ENCODE peak calls at places on chromosomes 11 and 22, in six cellular contexts. One of them, this sample, is unnamed.

GRCh38 chr11:73353422-73353821 is 22.8 kb upstream of the RELT start:
- DNase-seq in fibroblast of lung: no peak
- DNase-seq in K562: no peak
- DNase-seq in mucosa of descending colon: no peak
- DNase-seq in dorsolateral prefrontal cortex: no peak
- DNase-seq in heart right ventricle: no peak
- DNase-seq in this sample: no peak

GRCh38 chr11:75582935-75583709 is 21.1 kb downstream of the SERPINH1 start:
- DNase-seq in fibroblast of lung: peak; percentile 77
- DNase-seq in K562: peak; percentile 78
- DNase-seq in mucosa of descending colon: peak; percentile 77
- DNase-seq in dorsolateral prefrontal cortex: no peak
- DNase-seq in heart right ventricle: peak; percentile 68
- DNase-seq in this sample: peak; percentile 67

GRCh38 chr11:75492181-75492820 is 33.4 kb downstream of the GDPD5 start:
- DNase-seq in fibroblast of lung: peak; percentile 18
- DNase-seq in K562: no peak
- DNase-seq in mucosa of descending colon: peak; percentile 65
- DNase-seq in dorsolateral prefrontal cortex: no peak
- DNase-seq in heart right ventricle: no peak
- DNase-seq in this sample: no peak

GRCh38 chr11:120342226-120342625 is 6.0 kb downstream of the ARHGEF12 start:
- DNase-seq in fibroblast of lung: no peak
- DNase-seq in K562: no peak
- DNase-seq in mucosa of descending colon: no peak
- DNase-seq in dorsolateral prefrontal cortex: no peak
- DNase-seq in heart right ventricle: no peak
- DNase-seq in this sample: no peak

GRCh38 chr22:24289781-24290181 is 19.1 kb downstream of the SPECC1L start:
- DNase-seq in fibroblast of lung: peak; percentile 63
- DNase-seq in K562: peak; percentile 34
- DNase-seq in mucosa of descending colon: no peak
- DNase-seq in dorsolateral prefrontal cortex: no peak
- DNase-seq in heart right ventricle: no peak
- DNase-seq in this sample: no peak

GRCh38 chr11:97738751-97739150 is 1282.0 kb upstream of the CNTN5 start:
- DNase-seq in fibroblast of lung: no peak
- DNase-seq in K562: no peak
- DNase-seq in mucosa of descending colon: no peak
- DNase-seq in dorsolateral prefrontal cortex: no peak
- DNase-seq in heart right ventricle: no peak
- DNase-seq in this sample: no peak

GRCh38 chr22:48223488-48224190 is 1461.2 kb downstream of the TBC1D22A start:
- DNase-seq in fibroblast of lung: no peak
- DNase-seq in K562: no peak
- DNase-seq in mucosa of descending colon: no peak
- DNase-seq in dorsolateral prefrontal cortex: no peak
- DNase-seq in heart right ventricle: no peak
- DNase-seq in this sample: no peak

GRCh38 chr22:38312261-38312800 is 4.9 kb downstream of the CSNK1E start:
- DNase-seq in fibroblast of lung: no peak
- DNase-seq in K562: no peak
- DNase-seq in mucosa of descending colon: no peak
- DNase-seq in dorsolateral prefrontal cortex: no peak
- DNase-seq in heart right ventricle: no peak
- DNase-seq in this sample: peak; percentile 48

GRCh38 chr11:116931206-116931953 is 94.0 kb upstream of the APOA1 start:
- DNase-seq in fibroblast of lung: peak; percentile 53
- DNase-seq in K562: no peak
- DNase-seq in mucosa of descending colon: no peak
- DNase-seq in dorsolateral prefrontal cortex: no peak
- DNase-seq in heart right ventricle: no peak
- DNase-seq in this sample: peak; percentile 43

GRCh38 chr11:103110406-103110805 is 1.2 kb downstream of the DYNC2H1 start:
- DNase-seq in fibroblast of lung: peak; percentile 41
- DNase-seq in K562: no peak
- DNase-seq in mucosa of descending colon: no peak
- DNase-seq in dorsolateral prefrontal cortex: no peak
- DNase-seq in heart right ventricle: no peak
- DNase-seq in this sample: peak; percentile 63

GRCh38 chr11:106733518-106734162 is 284.6 kb downstream of the GUCY1A2 start:
- DNase-seq in fibroblast of lung: peak; percentile 64
- DNase-seq in K562: no peak
- DNase-seq in mucosa of descending colon: no peak
- DNase-seq in dorsolateral prefrontal cortex: no peak
- DNase-seq in heart right ventricle: no peak
- DNase-seq in this sample: no peak

GRCh38 chr11:72625746-72626636 is 48.2 kb downstream of the PDE2A start:
- DNase-seq in fibroblast of lung: no peak
- DNase-seq in K562: peak; percentile 41
- DNase-seq in mucosa of descending colon: no peak
- DNase-seq in dorsolateral prefrontal cortex: no peak
- DNase-seq in heart right ventricle: peak; percentile 72
- DNase-seq in this sample: peak; percentile 9

GRCh38 chr22:45203150-45203974 is 37.3 kb downstream of the KIAA0930 start:
- DNase-seq in fibroblast of lung: no peak
- DNase-seq in K562: no peak
- DNase-seq in mucosa of descending colon: peak; percentile 40
- DNase-seq in dorsolateral prefrontal cortex: no peak
- DNase-seq in heart right ventricle: no peak
- DNase-seq in this sample: no peak

GRCh38 chr22:38852522-38852921 is 8.7 kb upstream of the NPTXR start:
- DNase-seq in fibroblast of lung: no peak
- DNase-seq in K562: no peak
- DNase-seq in mucosa of descending colon: no peak
- DNase-seq in dorsolateral prefrontal cortex: no peak
- DNase-seq in heart right ventricle: no peak
- DNase-seq in this sample: no peak

GRCh38 chr11:22256876-22257275 is 64.0 kb downstream of the ANO5 start:
- DNase-seq in fibroblast of lung: no peak
- DNase-seq in K562: no peak
- DNase-seq in mucosa of descending colon: no peak
- DNase-seq in dorsolateral prefrontal cortex: no peak
- DNase-seq in heart right ventricle: no peak
- DNase-seq in this sample: no peak

GRCh38 chr22:19524170-19525115 is at the start of gene CLDN5:
- DNase-seq in fibroblast of lung: peak; percentile 21
- DNase-seq in K562: peak; percentile 56
- DNase-seq in mucosa of descending colon: no peak
- DNase-seq in dorsolateral prefrontal cortex: no peak
- DNase-seq in heart right ventricle: peak; percentile 69
- DNase-seq in this sample: no peak

GRCh38 chr11:119262668-119263351 is 54.1 kb downstream of the MCAM start:
- DNase-seq in fibroblast of lung: peak; percentile 46
- DNase-seq in K562: no peak
- DNase-seq in mucosa of descending colon: no peak
- DNase-seq in dorsolateral prefrontal cortex: no peak
- DNase-seq in heart right ventricle: no peak
- DNase-seq in this sample: peak; percentile 31

GRCh38 chr22:44491666-44492405 is 6.2 kb downstream of the RTL6 start:
- DNase-seq in fibroblast of lung: no peak
- DNase-seq in K562: no peak
- DNase-seq in mucosa of descending colon: no peak
- DNase-seq in dorsolateral prefrontal cortex: no peak
- DNase-seq in heart right ventricle: no peak
- DNase-seq in this sample: no peak

GRCh38 chr22:49210606-49211005 is 617.1 kb downstream of the BRD1 start:
- DNase-seq in fibroblast of lung: no peak
- DNase-seq in K562: no peak
- DNase-seq in mucosa of descending colon: no peak
- DNase-seq in dorsolateral prefrontal cortex: no peak
- DNase-seq in heart right ventricle: no peak
- DNase-seq in this sample: no peak

GRCh38 chr11:104159356-104159755 is 4.6 kb downstream of the PDGFD start:
- DNase-seq in fibroblast of lung: peak; percentile 60
- DNase-seq in K562: no peak
- DNase-seq in mucosa of descending colon: no peak
- DNase-seq in dorsolateral prefrontal cortex: no peak
- DNase-seq in heart right ventricle: no peak
- DNase-seq in this sample: no peak

GRCh38 chr11:104163100-104164027 is 583 bp downstream of the PDGFD start:
- DNase-seq in fibroblast of lung: peak; percentile 44
- DNase-seq in K562: no peak
- DNase-seq in mucosa of descending colon: no peak
- DNase-seq in dorsolateral prefrontal cortex: no peak
- DNase-seq in heart right ventricle: peak; percentile 30
- DNase-seq in this sample: peak; percentile 17

GRCh38 chr11:104161751-104162450 is 2.0 kb downstream of the PDGFD start:
- DNase-seq in fibroblast of lung: no peak
- DNase-seq in K562: no peak
- DNase-seq in mucosa of descending colon: no peak
- DNase-seq in dorsolateral prefrontal cortex: no peak
- DNase-seq in heart right ventricle: no peak
- DNase-seq in this sample: peak; percentile 28

GRCh38 chr11:104165014-104165413 is 1.1 kb upstream of the PDGFD start:
- DNase-seq in fibroblast of lung: no peak
- DNase-seq in K562: no peak
- DNase-seq in mucosa of descending colon: no peak
- DNase-seq in dorsolateral prefrontal cortex: no peak
- DNase-seq in heart right ventricle: no peak
- DNase-seq in this sample: no peak

DNA sequence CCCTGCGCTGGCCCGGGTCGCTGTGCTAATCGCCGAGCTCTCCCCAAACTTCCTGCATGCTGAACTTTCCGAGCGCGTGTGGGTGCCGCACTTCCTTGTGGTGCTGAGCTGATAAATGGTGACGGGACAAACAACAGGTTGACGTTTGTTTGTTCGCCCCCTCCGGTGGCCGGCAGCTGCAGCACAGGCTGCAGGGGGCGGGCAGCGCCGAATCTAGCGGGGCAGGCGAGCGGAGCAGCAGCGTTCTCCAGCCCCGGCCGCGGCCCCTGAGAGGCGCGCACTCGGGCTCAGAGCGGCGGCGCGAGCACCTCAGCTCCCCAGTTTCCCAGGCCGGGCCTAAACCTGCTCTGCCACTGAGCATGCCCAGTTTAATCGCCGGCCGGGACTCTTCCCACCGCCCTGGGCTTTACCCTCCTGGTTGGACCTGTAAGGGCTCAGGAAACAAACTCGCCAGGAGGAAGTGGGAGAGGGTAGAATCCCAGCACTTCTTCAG is at the start of gene PDGFD:
- DNase-seq in fibroblast of lung: peak; percentile 79
- DNase-seq in K562: no peak
- DNase-seq in mucosa of descending colon: peak; percentile 67
- DNase-seq in dorsolateral prefrontal cortex: no peak
- DNase-seq in heart right ventricle: peak; percentile 65
- DNase-seq in this sample: peak; percentile 66
- TF ChIP-seq CTCF in fibroblast of lung: peak; percentile 43
- TF ChIP-seq CTCF in K562: no peak
- TF ChIP-seq CTCF in mucosa of descending colon: no peak
- TF ChIP-seq CTCF in dorsolateral prefrontal cortex: no peak
- TF ChIP-seq CTCF in heart right ventricle: peak; percentile 67
- TF ChIP-seq CTCF in this sample: peak; percentile 31

GRCh38 chr11:67056267-67056639 is 394 bp upstream of the RHOD start:
- DNase-seq in fibroblast of lung: no peak
- DNase-seq in K562: no peak
- DNase-seq in mucosa of descending colon: no peak
- DNase-seq in dorsolateral prefrontal cortex: no peak
- DNase-seq in heart right ventricle: no peak
- DNase-seq in this sample: no peak

GRCh38 chr11:67054851-67055523 is 1.7 kb upstream of the RHOD start:
- DNase-seq in fibroblast of lung: peak; percentile 78
- DNase-seq in K562: peak; percentile 88
- DNase-seq in mucosa of descending colon: peak; percentile 86
- DNase-seq in dorsolateral prefrontal cortex: no peak
- DNase-seq in heart right ventricle: peak; percentile 75
- DNase-seq in this sample: peak; percentile 57

GRCh38 chr11:67056640-67057409 is at the start of gene RHOD:
- DNase-seq in fibroblast of lung: peak; percentile 50
- DNase-seq in K562: no peak
- DNase-seq in mucosa of descending colon: peak; percentile 67
- DNase-seq in dorsolateral prefrontal cortex: no peak
- DNase-seq in heart right ventricle: peak; percentile 61
- DNase-seq in this sample: peak; percentile 29

GRCh38 chr11:67057410-67057757 is 737 bp downstream of the RHOD start:
- DNase-seq in fibroblast of lung: peak; percentile 27
- DNase-seq in K562: no peak
- DNase-seq in mucosa of descending colon: no peak
- DNase-seq in dorsolateral prefrontal cortex: no peak
- DNase-seq in heart right ventricle: peak; percentile 37
- DNase-seq in this sample: no peak

DNA sequence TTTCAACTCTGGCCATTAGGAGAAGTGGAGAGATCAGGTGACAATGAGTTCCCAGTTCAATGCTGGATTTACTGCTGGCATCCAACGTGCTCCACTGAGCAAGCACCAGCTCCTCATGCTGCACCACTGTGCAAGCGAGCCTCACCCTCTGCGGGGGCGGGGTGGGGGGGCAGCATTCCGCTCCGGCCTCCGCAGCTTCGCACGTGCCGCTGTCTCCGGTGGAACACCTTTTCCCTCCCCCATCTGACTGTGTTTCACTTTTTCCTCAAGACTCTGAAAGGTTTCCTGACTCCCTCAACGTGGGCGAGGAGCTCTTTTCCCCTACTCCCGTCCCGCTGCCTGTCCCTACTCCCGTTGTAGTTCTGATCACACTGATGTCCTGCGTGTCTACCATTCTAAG is 835 bp upstream of the RHOD start:
- DNase-seq in fibroblast of lung: peak; percentile 40
- DNase-seq in K562: peak; percentile 60
- DNase-seq in mucosa of descending colon: no peak
- DNase-seq in dorsolateral prefrontal cortex: no peak
- DNase-seq in heart right ventricle: no peak
- DNase-seq in this sample: peak; percentile 24
- H3K4me3 ChIP-seq in fibroblast of lung: peak overlapping the region; percentile 13
- H3K4me3 ChIP-seq in K562: no peak overlapping the region
- H3K4me3 ChIP-seq in mucosa of descending colon: no peak overlapping the region
- H3K4me3 ChIP-seq in dorsolateral prefrontal cortex: no peak overlapping the region
- H3K4me3 ChIP-seq in heart right ventricle: peak overlapping the region; percentile 69
- H3K4me3 ChIP-seq in this sample: peak overlapping the region; percentile 70

GRCh38 chr22:20953668-20954500 is 13.2 kb upstream of the AIFM3 start:
- DNase-seq in fibroblast of lung: peak; percentile 8
- DNase-seq in K562: no peak
- DNase-seq in mucosa of descending colon: peak; percentile 37
- DNase-seq in dorsolateral prefrontal cortex: no peak
- DNase-seq in heart right ventricle: no peak
- DNase-seq in this sample: peak; percentile 79

GRCh38 chr22:20955548-20955947 is 11.5 kb upstream of the AIFM3 start:
- DNase-seq in fibroblast of lung: no peak
- DNase-seq in K562: no peak
- DNase-seq in mucosa of descending colon: peak; percentile 20
- DNase-seq in dorsolateral prefrontal cortex: no peak
- DNase-seq in heart right ventricle: no peak
- DNase-seq in this sample: no peak

GRCh38 chr22:20957691-20958440 is 9.2 kb upstream of the AIFM3 start:
- DNase-seq in fibroblast of lung: peak; percentile 8
- DNase-seq in K562: no peak
- DNase-seq in mucosa of descending colon: peak; percentile 84
- DNase-seq in dorsolateral prefrontal cortex: no peak
- DNase-seq in heart right ventricle: peak; percentile 45
- DNase-seq in this sample: peak; percentile 24

GRCh38 chr22:20957118-20957690 is 9.9 kb upstream of the AIFM3 start:
- DNase-seq in fibroblast of lung: peak; percentile 9
- DNase-seq in K562: no peak
- DNase-seq in mucosa of descending colon: peak; percentile 66
- DNase-seq in dorsolateral prefrontal cortex: no peak
- DNase-seq in heart right ventricle: no peak
- DNase-seq in this sample: no peak

GRCh38 chr22:20956258-20957117 is 10.6 kb upstream of the AIFM3 start:
- DNase-seq in fibroblast of lung: peak; percentile 34
- DNase-seq in K562: no peak
- DNase-seq in mucosa of descending colon: peak; percentile 83
- DNase-seq in dorsolateral prefrontal cortex: no peak
- DNase-seq in heart right ventricle: no peak
- DNase-seq in this sample: no peak
- TF ChIP-seq CTCF in fibroblast of lung: no peak
- TF ChIP-seq CTCF in K562: peak; percentile 15
- TF ChIP-seq CTCF in mucosa of descending colon: no peak
- TF ChIP-seq CTCF in dorsolateral prefrontal cortex: no peak
- TF ChIP-seq CTCF in heart right ventricle: no peak
- TF ChIP-seq CTCF in this sample: no peak

GRCh38 chr11:65489061-65489705 is 9.7 kb upstream of the MALAT1 start:
- DNase-seq in fibroblast of lung: peak; percentile 91
- DNase-seq in K562: no peak
- DNase-seq in mucosa of descending colon: peak; percentile 60
- DNase-seq in dorsolateral prefrontal cortex: peak; percentile 53
- DNase-seq in heart right ventricle: peak; percentile 72
- DNase-seq in this sample: peak; percentile 96
- H3K4me3 ChIP-seq in fibroblast of lung: no peak overlapping the region
- H3K4me3 ChIP-seq in K562: no peak overlapping the region
- H3K4me3 ChIP-seq in mucosa of descending colon: no peak overlapping the region
- H3K4me3 ChIP-seq in dorsolateral prefrontal cortex: no peak overlapping the region
- H3K4me3 ChIP-seq in heart right ventricle: peak overlapping the region; percentile 7
- H3K4me3 ChIP-seq in this sample: peak overlapping the region; percentile 0